ENCODE peak calls at places on chromosomes 16 and 17, in seven cellular contexts. D is neural progenitor cell; Z is central memory CD4-positive, alpha-beta T cell; U is HL-60; G is posterior cingulate gyrus; A is COR-L47; C is AG04449. P is an unnamed sample.
A peak's percentile ranks its signal among the peaks of the same experiment; 100 is the strongest.

GRCh38 chr17:17398188-17398927 is 78.4 kb upstream of the MED9 start:
- DNase-seq in D (no peak), Z (no peak), U (no peak), G (no peak), A (no peak), C (no peak), P (no peak)

GRCh38 chr17:3888343-3889171 is 4.3 kb downstream of the CAMKK1 start:
- DNase-seq in D (peak; percentile 68), Z (no peak), U (no peak), G (peak; percentile 73), A (no peak), C (peak; percentile 69), P (peak; percentile 35)

GRCh38 chr17:82402865-82403264 is 15.3 kb upstream of the HEXD start:
- DNase-seq in D (no peak), Z (no peak), U (no peak), G (no peak), A (no peak), C (no peak), P (no peak)

GRCh38 chr16:10168258-10168657 is 14.0 kb downstream of the GRIN2A start:
- DNase-seq in D (no peak), Z (no peak), U (no peak), G (no peak), A (no peak), C (no peak), P (no peak)

GRCh38 chr17:69898606-69899005 is 176.4 kb upstream of the KCNJ16 start:
- DNase-seq in D (no peak), Z (no peak), U (no peak), G (no peak), A (no peak), C (no peak), P (no peak)

GRCh38 chr17:57256708-57257112 is 387 bp downstream of the MSI2 start:
- DNase-seq in D (peak; percentile 52), Z (peak; percentile 32), U (no peak), G (peak; percentile 23), A (no peak), C (no peak), P (no peak)

GRCh38 chr16:66553223-66553622 is 847 bp downstream of the CKLF start:
- DNase-seq in D (no peak), Z (peak; percentile 5), U (no peak), G (no peak), A (no peak), C (no peak), P (no peak)

GRCh38 chr17:82088838-82089722 is 9.0 kb downstream of the FASN start:
- DNase-seq in D (no peak), Z (no peak), U (no peak), G (no peak), A (no peak), C (no peak), P (no peak)

GRCh38 chr17:53142890-53143289 is 679.8 kb upstream of the KIF2B start:
- DNase-seq in D (peak; percentile 34), Z (no peak), U (no peak), G (no peak), A (no peak), C (no peak), P (no peak)

GRCh38 chr17:7107795-7108559 is 6.6 kb downstream of the ASGR2 start:
- DNase-seq in D (no peak), Z (no peak), U (no peak), G (no peak), A (no peak), C (no peak), P (no peak)

GRCh38 chr16:89407282-89407924 is 83.0 kb downstream of the ANKRD11 start:
- DNase-seq in D (no peak), Z (peak; percentile 46), U (no peak), G (no peak), A (no peak), C (no peak), P (no peak)